ENCODE peak calls at places on chromosomes 1 and 21, in nine cellular contexts. One of them, this sample, is unnamed.

GRCh38 chr1:233113009-233113712 is 162.8 kb downstream of the NTPCR start:
- DNase-seq in endothelial cell of umbilical vein: peak; percentile 89
- DNase-seq in HAP-1: peak; percentile 35
- DNase-seq in esophagus muscularis mucosa: no peak
- DNase-seq in adipocyte: peak; percentile 96
- DNase-seq in cardiac muscle cell: peak; percentile 100
- DNase-seq in left ventricle myocardium inferior: peak; percentile 71
- DNase-seq in breast epithelium: peak; percentile 84
- DNase-seq in adrenal gland: peak; percentile 91
- DNase-seq in this sample: peak; percentile 97

GRCh38 chr1:155966135-155966534 is 12.2 kb downstream of the ARHGEF2 start:
- DNase-seq in endothelial cell of umbilical vein: no peak
- DNase-seq in HAP-1: no peak
- DNase-seq in esophagus muscularis mucosa: no peak
- DNase-seq in adipocyte: no peak
- DNase-seq in cardiac muscle cell: no peak
- DNase-seq in left ventricle myocardium inferior: no peak
- DNase-seq in breast epithelium: no peak
- DNase-seq in adrenal gland: no peak
- DNase-seq in this sample: no peak

GRCh38 chr21:42670884-42671283 is 17.5 kb downstream of the PDE9A start:
- DNase-seq in endothelial cell of umbilical vein: no peak
- DNase-seq in HAP-1: no peak
- DNase-seq in esophagus muscularis mucosa: no peak
- DNase-seq in adipocyte: no peak
- DNase-seq in cardiac muscle cell: no peak
- DNase-seq in left ventricle myocardium inferior: no peak
- DNase-seq in breast epithelium: no peak
- DNase-seq in adrenal gland: no peak
- DNase-seq in this sample: no peak

GRCh38 chr1:47174621-47175020 is 15.2 kb downstream of the PDZK1IP1 start:
- DNase-seq in endothelial cell of umbilical vein: no peak
- DNase-seq in HAP-1: no peak
- DNase-seq in esophagus muscularis mucosa: peak; percentile 84
- DNase-seq in adipocyte: no peak
- DNase-seq in cardiac muscle cell: no peak
- DNase-seq in left ventricle myocardium inferior: no peak
- DNase-seq in breast epithelium: no peak
- DNase-seq in adrenal gland: no peak
- DNase-seq in this sample: no peak

GRCh38 chr1:4655674-4656532 is 1.5 kb downstream of the AJAP1 start:
- DNase-seq in endothelial cell of umbilical vein: no peak
- DNase-seq in HAP-1: no peak
- DNase-seq in esophagus muscularis mucosa: no peak
- DNase-seq in adipocyte: no peak
- DNase-seq in cardiac muscle cell: peak; percentile 35
- DNase-seq in left ventricle myocardium inferior: peak; percentile 41
- DNase-seq in breast epithelium: peak; percentile 32
- DNase-seq in adrenal gland: peak; percentile 71
- DNase-seq in this sample: peak; percentile 62

GRCh38 chr1:85611390-85611789 is 30.8 kb downstream of the CCN1 start:
- DNase-seq in endothelial cell of umbilical vein: no peak
- DNase-seq in HAP-1: no peak
- DNase-seq in esophagus muscularis mucosa: no peak
- DNase-seq in adipocyte: peak; percentile 83
- DNase-seq in cardiac muscle cell: peak; percentile 85
- DNase-seq in left ventricle myocardium inferior: no peak
- DNase-seq in breast epithelium: no peak
- DNase-seq in adrenal gland: no peak
- DNase-seq in this sample: peak; percentile 58

GRCh38 chr1:227897704-227898438 is 49.9 kb downstream of the WNT9A start:
- DNase-seq in endothelial cell of umbilical vein: no peak
- DNase-seq in HAP-1: peak; percentile 4
- DNase-seq in esophagus muscularis mucosa: no peak
- DNase-seq in adipocyte: no peak
- DNase-seq in cardiac muscle cell: no peak
- DNase-seq in left ventricle myocardium inferior: no peak
- DNase-seq in breast epithelium: peak; percentile 13
- DNase-seq in adrenal gland: peak; percentile 21
- DNase-seq in this sample: peak; percentile 8

GRCh38 chr1:56799605-56800398 is 19.4 kb downstream of the FYB2 start:
- DNase-seq in endothelial cell of umbilical vein: no peak
- DNase-seq in HAP-1: no peak
- DNase-seq in esophagus muscularis mucosa: no peak
- DNase-seq in adipocyte: peak; percentile 60
- DNase-seq in cardiac muscle cell: peak; percentile 36
- DNase-seq in left ventricle myocardium inferior: no peak
- DNase-seq in breast epithelium: no peak
- DNase-seq in adrenal gland: no peak
- DNase-seq in this sample: peak; percentile 78

GRCh38 chr1:168472244-168472643 is 71.6 kb downstream of the XCL2 start:
- DNase-seq in endothelial cell of umbilical vein: no peak
- DNase-seq in HAP-1: no peak
- DNase-seq in esophagus muscularis mucosa: no peak
- DNase-seq in adipocyte: no peak
- DNase-seq in cardiac muscle cell: no peak
- DNase-seq in left ventricle myocardium inferior: no peak
- DNase-seq in breast epithelium: no peak
- DNase-seq in adrenal gland: peak; percentile 60
- DNase-seq in this sample: no peak

GRCh38 chr1:208631057-208631456 is 386.9 kb upstream of the PLXNA2 start:
- DNase-seq in endothelial cell of umbilical vein: no peak
- DNase-seq in HAP-1: no peak
- DNase-seq in esophagus muscularis mucosa: no peak
- DNase-seq in adipocyte: no peak
- DNase-seq in cardiac muscle cell: no peak
- DNase-seq in left ventricle myocardium inferior: no peak
- DNase-seq in breast epithelium: no peak
- DNase-seq in adrenal gland: no peak
- DNase-seq in this sample: no peak

GRCh38 chr1:27117733-27118439 is 37.0 kb downstream of the SLC9A1 start:
- DNase-seq in endothelial cell of umbilical vein: no peak
- DNase-seq in HAP-1: no peak
- DNase-seq in esophagus muscularis mucosa: no peak
- DNase-seq in adipocyte: peak; percentile 35
- DNase-seq in cardiac muscle cell: no peak
- DNase-seq in left ventricle myocardium inferior: no peak
- DNase-seq in breast epithelium: peak; percentile 50
- DNase-seq in adrenal gland: peak; percentile 66
- DNase-seq in this sample: no peak

GRCh38 chr1:232844791-232845190 is 39.6 kb downstream of the MAP10 start:
- DNase-seq in endothelial cell of umbilical vein: no peak
- DNase-seq in HAP-1: no peak
- DNase-seq in esophagus muscularis mucosa: no peak
- DNase-seq in adipocyte: no peak
- DNase-seq in cardiac muscle cell: peak; percentile 27
- DNase-seq in left ventricle myocardium inferior: no peak
- DNase-seq in breast epithelium: no peak
- DNase-seq in adrenal gland: no peak
- DNase-seq in this sample: peak; percentile 26

GRCh38 chr1:75984781-75985180 is 52.6 kb upstream of the ASB17 start:
- DNase-seq in endothelial cell of umbilical vein: no peak
- DNase-seq in HAP-1: no peak
- DNase-seq in esophagus muscularis mucosa: no peak
- DNase-seq in adipocyte: no peak
- DNase-seq in cardiac muscle cell: no peak
- DNase-seq in left ventricle myocardium inferior: no peak
- DNase-seq in breast epithelium: no peak
- DNase-seq in adrenal gland: no peak
- DNase-seq in this sample: no peak

GRCh38 chr1:225746361-225747179 is 31.1 kb upstream of the SRP9 start:
- DNase-seq in endothelial cell of umbilical vein: peak; percentile 87
- DNase-seq in HAP-1: peak; percentile 18
- DNase-seq in esophagus muscularis mucosa: peak; percentile 94
- DNase-seq in adipocyte: peak; percentile 88
- DNase-seq in cardiac muscle cell: peak; percentile 92
- DNase-seq in left ventricle myocardium inferior: peak; percentile 69
- DNase-seq in breast epithelium: peak; percentile 67
- DNase-seq in adrenal gland: peak; percentile 85
- DNase-seq in this sample: peak; percentile 91

GRCh38 chr1:153535664-153536585 is at the start of gene S100A6:
- DNase-seq in endothelial cell of umbilical vein: peak; percentile 76
- DNase-seq in HAP-1: peak; percentile 80
- DNase-seq in esophagus muscularis mucosa: peak; percentile 98
- DNase-seq in adipocyte: peak; percentile 97
- DNase-seq in cardiac muscle cell: peak; percentile 90
- DNase-seq in left ventricle myocardium inferior: peak; percentile 87
- DNase-seq in breast epithelium: peak; percentile 90
- DNase-seq in adrenal gland: peak; percentile 93
- DNase-seq in this sample: peak; percentile 95
- H3K4me3 ChIP-seq in endothelial cell of umbilical vein: peak within 1 kb of the TSS; percentile 84
- H3K4me3 ChIP-seq in HAP-1: peak within 1 kb of the TSS; percentile 31
- H3K4me3 ChIP-seq in esophagus muscularis mucosa: peak within 1 kb of the TSS; percentile 91
- H3K4me3 ChIP-seq in adipocyte: peak within 1 kb of the TSS; percentile 92
- H3K4me3 ChIP-seq in cardiac muscle cell: peak within 1 kb of the TSS; percentile 17
- H3K4me3 ChIP-seq in left ventricle myocardium inferior: peak within 1 kb of the TSS; percentile 93
- H3K4me3 ChIP-seq in breast epithelium: peak within 1 kb of the TSS; percentile 91
- H3K4me3 ChIP-seq in adrenal gland: peak within 1 kb of the TSS; percentile 72
- H3K4me3 ChIP-seq in this sample: peak within 1 kb of the TSS; percentile 95

DNA sequence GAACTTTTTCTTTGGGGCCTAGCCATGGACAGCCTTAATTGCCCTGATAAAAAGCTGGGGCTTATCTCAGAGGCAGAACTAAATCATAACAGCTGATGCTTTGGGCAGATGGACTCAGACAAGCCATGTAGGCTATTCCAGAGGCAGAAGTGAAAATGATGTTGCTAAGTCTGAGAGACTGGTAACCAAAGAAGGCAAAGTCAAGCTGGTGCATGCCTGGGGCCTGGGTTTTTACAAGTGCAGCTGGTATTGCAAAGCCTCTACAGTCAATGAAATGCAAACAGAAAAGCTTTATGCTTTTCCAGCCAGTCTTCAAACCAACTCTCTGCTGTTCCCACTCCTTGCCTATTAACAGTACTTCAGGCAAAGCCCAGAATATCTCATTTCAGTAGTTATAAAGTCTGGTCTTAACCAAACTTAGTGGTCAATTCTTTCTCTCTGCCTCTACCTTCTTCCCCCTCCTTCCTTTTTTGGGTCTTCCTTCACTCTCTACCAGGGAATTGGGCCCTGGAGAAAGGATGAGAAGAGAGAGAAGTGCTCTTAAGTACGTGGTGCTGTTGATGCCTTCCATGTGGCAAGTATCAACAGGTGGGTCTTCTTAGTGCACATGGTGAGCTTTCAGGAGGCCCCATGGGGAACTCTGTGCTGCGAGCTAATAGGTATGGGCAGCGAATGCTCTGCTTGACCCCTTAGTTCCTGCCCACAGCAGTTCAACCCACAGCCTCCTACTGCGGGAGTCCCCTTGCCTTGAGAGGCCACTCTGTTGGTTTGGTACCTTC is 39.2 kb upstream of the LMX1A start:
- DNase-seq in endothelial cell of umbilical vein: no peak
- DNase-seq in HAP-1: no peak
- DNase-seq in esophagus muscularis mucosa: no peak
- DNase-seq in adipocyte: no peak
- DNase-seq in cardiac muscle cell: no peak
- DNase-seq in left ventricle myocardium inferior: no peak
- DNase-seq in breast epithelium: no peak
- DNase-seq in adrenal gland: no peak
- DNase-seq in this sample: no peak
- H3K27me3 ChIP-seq in endothelial cell of umbilical vein: peaks cover 2% of the 10 kb centered on the region
- H3K27me3 ChIP-seq in HAP-1: peaks cover 3% of the 10 kb centered on the region
- H3K27me3 ChIP-seq in esophagus muscularis mucosa: no peaks in the 10 kb centered on the region
- H3K27me3 ChIP-seq in adipocyte: peaks cover 20% of the 10 kb centered on the region
- H3K27me3 ChIP-seq in cardiac muscle cell: peaks cover 18% of the 10 kb centered on the region
- H3K27me3 ChIP-seq in left ventricle myocardium inferior: no peaks in the 10 kb centered on the region
- H3K27me3 ChIP-seq in breast epithelium: no peaks in the 10 kb centered on the region
- H3K27me3 ChIP-seq in adrenal gland: peaks cover 11% of the 10 kb centered on the region
- H3K27me3 ChIP-seq in this sample: peaks cover 9% of the 10 kb centered on the region

GRCh38 chr1:3403388-3404179 is 50.9 kb upstream of the ARHGEF16 start:
- DNase-seq in endothelial cell of umbilical vein: no peak
- DNase-seq in HAP-1: peak; percentile 48
- DNase-seq in esophagus muscularis mucosa: no peak
- DNase-seq in adipocyte: no peak
- DNase-seq in cardiac muscle cell: no peak
- DNase-seq in left ventricle myocardium inferior: no peak
- DNase-seq in breast epithelium: no peak
- DNase-seq in adrenal gland: no peak
- DNase-seq in this sample: no peak
- H3K9me3 ChIP-seq in endothelial cell of umbilical vein: no peaks in the 10 kb centered on the region
- H3K9me3 ChIP-seq in HAP-1: no peaks in the 10 kb centered on the region
- H3K9me3 ChIP-seq in esophagus muscularis mucosa: no peaks in the 10 kb centered on the region
- H3K9me3 ChIP-seq in adipocyte: no peaks in the 10 kb centered on the region
- H3K9me3 ChIP-seq in cardiac muscle cell: no peaks in the 10 kb centered on the region
- H3K9me3 ChIP-seq in left ventricle myocardium inferior: no peaks in the 10 kb centered on the region
- H3K9me3 ChIP-seq in breast epithelium: no peaks in the 10 kb centered on the region
- H3K9me3 ChIP-seq in adrenal gland: no peaks in the 10 kb centered on the region
- H3K9me3 ChIP-seq in this sample: no peaks in the 10 kb centered on the region

DNA sequence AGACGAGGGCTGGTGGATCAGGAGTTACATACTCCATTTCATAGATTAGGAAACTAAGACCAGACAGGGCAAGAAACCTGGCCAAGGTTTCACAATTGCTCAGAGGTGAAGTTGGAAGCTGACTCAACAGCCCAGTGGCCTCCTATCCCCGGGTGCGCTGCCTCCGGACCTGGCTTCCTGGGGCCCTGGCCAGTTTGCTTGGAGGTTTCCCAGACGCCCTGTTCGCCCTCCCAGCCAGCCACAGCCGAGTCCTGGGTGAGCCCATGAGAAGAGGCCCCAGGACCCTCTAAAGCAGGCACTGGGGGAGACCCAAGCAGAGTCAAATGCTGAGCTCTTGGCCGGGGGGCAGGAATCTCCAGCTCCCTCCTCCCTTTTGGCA is 180.1 kb downstream of the ZBTB18 start:
- DNase-seq in endothelial cell of umbilical vein: no peak
- DNase-seq in HAP-1: no peak
- DNase-seq in esophagus muscularis mucosa: no peak
- DNase-seq in adipocyte: no peak
- DNase-seq in cardiac muscle cell: peak; percentile 47
- DNase-seq in left ventricle myocardium inferior: no peak
- DNase-seq in breast epithelium: no peak
- DNase-seq in adrenal gland: no peak
- DNase-seq in this sample: peak; percentile 46
- H3K4me3 ChIP-seq in endothelial cell of umbilical vein: no peak overlapping the region
- H3K4me3 ChIP-seq in HAP-1: no peak overlapping the region
- H3K4me3 ChIP-seq in esophagus muscularis mucosa: peak overlapping the region; percentile 50
- H3K4me3 ChIP-seq in adipocyte: peak overlapping the region; percentile 51
- H3K4me3 ChIP-seq in cardiac muscle cell: no peak overlapping the region
- H3K4me3 ChIP-seq in left ventricle myocardium inferior: peak overlapping the region; percentile 37
- H3K4me3 ChIP-seq in breast epithelium: no peak overlapping the region
- H3K4me3 ChIP-seq in adrenal gland: no peak overlapping the region
- H3K4me3 ChIP-seq in this sample: no peak overlapping the region

This sample was measured in MG63.